ENCODE peak calls at places on chromosome 13, in eight cellular contexts. One of them, this sample, is unnamed.

GRCh38 chr13:73918691-73919090 is 215.5 kb downstream of the KLF12 start:
- DNase-seq in epithelial cell of proximal tubule: no peak
- DNase-seq in GM20000: no peak
- DNase-seq in activated CD8-positive, alpha-beta memory T cell treated with anti-CD3 and anti-CD28 coated beads, Interleukin-2, amount 50 U/mL, for 4 hours: no peak
- DNase-seq in SJSA1: no peak
- DNase-seq in stimulated activated CD4-positive, alpha-beta T cell treated with anti-CD3 and anti-CD28 coated beads, Interleukin-4, amount 100 ng/mL, for 4 hours: no peak
- DNase-seq in HCEC 1CT: no peak
- DNase-seq in D341Med: no peak
- DNase-seq in this sample: no peak

GRCh38 chr13:37229931-37230330 is 124.5 kb upstream of the CSNK1A1L start:
- DNase-seq in epithelial cell of proximal tubule: no peak
- DNase-seq in D341Med: no peak
- DNase-seq in GM20000: no peak
- DNase-seq in HCEC 1CT: no peak
- DNase-seq in SJSA1: no peak
- DNase-seq in stimulated activated CD4-positive, alpha-beta T cell treated with anti-CD3 and anti-CD28 coated beads, Interleukin-4, amount 100 ng/mL, for 4 hours: no peak
- DNase-seq in activated CD8-positive, alpha-beta memory T cell treated with anti-CD3 and anti-CD28 coated beads, Interleukin-2, amount 50 U/mL, for 4 hours: no peak
- DNase-seq in this sample: no peak

GRCh38 chr13:49086711-49087110 is 111.0 kb downstream of the FNDC3A start:
- DNase-seq in epithelial cell of proximal tubule: no peak
- DNase-seq in D341Med: no peak
- DNase-seq in activated CD8-positive, alpha-beta memory T cell treated with anti-CD3 and anti-CD28 coated beads, Interleukin-2, amount 50 U/mL, for 4 hours: no peak
- DNase-seq in SJSA1: no peak
- DNase-seq in GM20000: no peak
- DNase-seq in HCEC 1CT: peak
- DNase-seq in stimulated activated CD4-positive, alpha-beta T cell treated with anti-CD3 and anti-CD28 coated beads, Interleukin-4, amount 100 ng/mL, for 4 hours: no peak
- DNase-seq in this sample: no peak

GRCh38 chr13:49370390-49370789 is 73.5 kb downstream of the CAB39L start:
- DNase-seq in GM20000: no peak
- DNase-seq in epithelial cell of proximal tubule: no peak
- DNase-seq in activated CD8-positive, alpha-beta memory T cell treated with anti-CD3 and anti-CD28 coated beads, Interleukin-2, amount 50 U/mL, for 4 hours: no peak
- DNase-seq in HCEC 1CT: no peak
- DNase-seq in D341Med: no peak
- DNase-seq in stimulated activated CD4-positive, alpha-beta T cell treated with anti-CD3 and anti-CD28 coated beads, Interleukin-4, amount 100 ng/mL, for 4 hours: no peak
- DNase-seq in SJSA1: no peak
- DNase-seq in this sample: no peak

GRCh38 chr13:81745391-81745790 is 1404.5 kb upstream of the SPRY2 start:
- DNase-seq in activated CD8-positive, alpha-beta memory T cell treated with anti-CD3 and anti-CD28 coated beads, Interleukin-2, amount 50 U/mL, for 4 hours: no peak
- DNase-seq in epithelial cell of proximal tubule: no peak
- DNase-seq in stimulated activated CD4-positive, alpha-beta T cell treated with anti-CD3 and anti-CD28 coated beads, Interleukin-4, amount 100 ng/mL, for 4 hours: no peak
- DNase-seq in HCEC 1CT: no peak
- DNase-seq in SJSA1: no peak
- DNase-seq in GM20000: no peak
- DNase-seq in D341Med: peak
- DNase-seq in this sample: peak

GRCh38 chr13:36115306-36115705 is 15.9 kb downstream of the DCLK1 start:
- DNase-seq in D341Med: no peak
- DNase-seq in epithelial cell of proximal tubule: no peak
- DNase-seq in HCEC 1CT: no peak
- DNase-seq in SJSA1: no peak
- DNase-seq in activated CD8-positive, alpha-beta memory T cell treated with anti-CD3 and anti-CD28 coated beads, Interleukin-2, amount 50 U/mL, for 4 hours: no peak
- DNase-seq in stimulated activated CD4-positive, alpha-beta T cell treated with anti-CD3 and anti-CD28 coated beads, Interleukin-4, amount 100 ng/mL, for 4 hours: no peak
- DNase-seq in GM20000: no peak
- DNase-seq in this sample: no peak

GRCh38 chr13:25059943-25060342 is 36.0 kb upstream of the PABPC3 start:
- DNase-seq in D341Med: no peak
- DNase-seq in activated CD8-positive, alpha-beta memory T cell treated with anti-CD3 and anti-CD28 coated beads, Interleukin-2, amount 50 U/mL, for 4 hours: no peak
- DNase-seq in HCEC 1CT: no peak
- DNase-seq in epithelial cell of proximal tubule: no peak
- DNase-seq in SJSA1: no peak
- DNase-seq in GM20000: no peak
- DNase-seq in stimulated activated CD4-positive, alpha-beta T cell treated with anti-CD3 and anti-CD28 coated beads, Interleukin-4, amount 100 ng/mL, for 4 hours: no peak
- DNase-seq in this sample: no peak

GRCh38 chr13:68176486-68176885 is 946.4 kb upstream of the PCDH9 start:
- DNase-seq in HCEC 1CT: peak
- DNase-seq in stimulated activated CD4-positive, alpha-beta T cell treated with anti-CD3 and anti-CD28 coated beads, Interleukin-4, amount 100 ng/mL, for 4 hours: no peak
- DNase-seq in activated CD8-positive, alpha-beta memory T cell treated with anti-CD3 and anti-CD28 coated beads, Interleukin-2, amount 50 U/mL, for 4 hours: no peak
- DNase-seq in epithelial cell of proximal tubule: peak
- DNase-seq in D341Med: no peak
- DNase-seq in SJSA1: no peak
- DNase-seq in GM20000: no peak
- DNase-seq in this sample: no peak

This sample was measured in kidney.